ENCODE peak calls at places on chromosomes 5 and 9, in five cellular contexts. One of them, this sample, is unnamed.

GRCh38 chr5:150000990-150001659 is 586 bp downstream of the HMGXB3 start:
- DNase-seq in HepG2: no peak
- DNase-seq in sigmoid colon: peak
- DNase-seq in H1: no peak
- DNase-seq in SK-N-SH: peak
- DNase-seq in this sample: peak

GRCh38 chr9:97412628-97413382 is 909 bp downstream of the TDRD7 start:
- DNase-seq in HepG2: no peak
- DNase-seq in sigmoid colon: no peak
- DNase-seq in SK-N-SH: no peak
- DNase-seq in H1: no peak
- DNase-seq in this sample: no peak

GRCh38 chr9:135890190-135890861 is 17.0 kb downstream of the CAMSAP1 start:
- DNase-seq in sigmoid colon: no peak
- DNase-seq in H1: no peak
- DNase-seq in SK-N-SH: peak
- DNase-seq in HepG2: no peak
- DNase-seq in this sample: no peak

GRCh38 chr9:134318481-134318891 is 7.8 kb upstream of the RXRA start:
- DNase-seq in H1: no peak
- DNase-seq in SK-N-SH: no peak
- DNase-seq in sigmoid colon: peak
- DNase-seq in HepG2: no peak
- DNase-seq in this sample: no peak

GRCh38 chr5:120771181-120771580 is 307.1 kb downstream of the PRR16 start:
- DNase-seq in HepG2: no peak
- DNase-seq in sigmoid colon: no peak
- DNase-seq in H1: no peak
- DNase-seq in SK-N-SH: no peak
- DNase-seq in this sample: no peak

GRCh38 chr9:98774746-98775145 is 21.6 kb downstream of the ANKS6 start:
- DNase-seq in SK-N-SH: peak
- DNase-seq in H1: no peak
- DNase-seq in sigmoid colon: no peak
- DNase-seq in HepG2: no peak
- DNase-seq in this sample: no peak

GRCh38 chr5:3122985-3123762 is 371.7 kb upstream of the IRX2 start:
- DNase-seq in HepG2: no peak
- DNase-seq in sigmoid colon: no peak
- DNase-seq in H1: no peak
- DNase-seq in SK-N-SH: no peak
- DNase-seq in this sample: no peak

GRCh38 chr9:130766031-130766903 is 68.8 kb upstream of the ABL1 start:
- DNase-seq in H1: no peak
- DNase-seq in sigmoid colon: peak
- DNase-seq in HepG2: no peak
- DNase-seq in SK-N-SH: no peak
- DNase-seq in this sample: peak

GRCh38 chr5:62347928-62348327 is 41.9 kb downstream of the KIF2A start:
- DNase-seq in HepG2: no peak
- DNase-seq in H1: no peak
- DNase-seq in SK-N-SH: no peak
- DNase-seq in sigmoid colon: no peak
- DNase-seq in this sample: no peak

GRCh38 chr9:129803679-129804065 is 688 bp downstream of the TOR1B start:
- DNase-seq in H1: no peak
- DNase-seq in sigmoid colon: no peak
- DNase-seq in HepG2: no peak
- DNase-seq in SK-N-SH: no peak
- DNase-seq in this sample: no peak

GRCh38 chr9:120779227-120779626 is 14.0 kb downstream of the FBXW2 start:
- DNase-seq in HepG2: no peak
- DNase-seq in sigmoid colon: no peak
- DNase-seq in SK-N-SH: no peak
- DNase-seq in H1: no peak
- DNase-seq in this sample: no peak

GRCh38 chr5:23389543-23390215 is 117.7 kb upstream of the PRDM9 start:
- DNase-seq in SK-N-SH: no peak
- DNase-seq in HepG2: no peak
- DNase-seq in H1: no peak
- DNase-seq in sigmoid colon: no peak
- DNase-seq in this sample: no peak

GRCh38 chr5:147530801-147531389 is 21.0 kb upstream of the DPYSL3 start:
- DNase-seq in SK-N-SH: no peak
- DNase-seq in H1: no peak
- DNase-seq in sigmoid colon: no peak
- DNase-seq in HepG2: no peak
- DNase-seq in this sample: no peak

GRCh38 chr5:38751103-38751502 is 94.7 kb upstream of the OSMR start:
- DNase-seq in sigmoid colon: no peak
- DNase-seq in SK-N-SH: no peak
- DNase-seq in HepG2: no peak
- DNase-seq in H1: no peak
- DNase-seq in this sample: no peak

GRCh38 chr5:38258319-38259061 is at the start of gene EGFLAM:
- DNase-seq in sigmoid colon: no peak
- DNase-seq in H1: peak
- DNase-seq in SK-N-SH: peak
- DNase-seq in HepG2: no peak
- DNase-seq in this sample: no peak

GRCh38 chr5:151034422-151035379 is 14.3 kb downstream of the GPX3 start:
- DNase-seq in sigmoid colon: no peak
- DNase-seq in HepG2: no peak
- DNase-seq in SK-N-SH: no peak
- DNase-seq in H1: no peak
- DNase-seq in this sample: no peak

GRCh38 chr9:133107961-133108793 is 12.9 kb downstream of the RALGDS start:
- DNase-seq in HepG2: no peak
- DNase-seq in H1: no peak
- DNase-seq in sigmoid colon: peak
- DNase-seq in SK-N-SH: no peak
- DNase-seq in this sample: no peak

GRCh38 chr9:113468716-113469448 is 5.4 kb downstream of the RGS3 start:
- DNase-seq in HepG2: no peak
- DNase-seq in sigmoid colon: peak
- DNase-seq in H1: no peak
- DNase-seq in SK-N-SH: peak
- DNase-seq in this sample: no peak

GRCh38 chr9:136936645-136937170 is 7.8 kb downstream of the FBXW5 start:
- DNase-seq in HepG2: no peak
- DNase-seq in H1: no peak
- DNase-seq in sigmoid colon: no peak
- DNase-seq in SK-N-SH: no peak
- DNase-seq in this sample: no peak

GRCh38 chr5:62457071-62457470 is 44.5 kb downstream of the IPO11 start:
- DNase-seq in sigmoid colon: no peak
- DNase-seq in SK-N-SH: no peak
- DNase-seq in H1: no peak
- DNase-seq in HepG2: no peak
- DNase-seq in this sample: no peak

GRCh38 chr9:18480649-18481048 is 6.7 kb downstream of the ADAMTSL1 start:
- DNase-seq in HepG2: no peak
- DNase-seq in H1: no peak
- DNase-seq in SK-N-SH: no peak
- DNase-seq in sigmoid colon: no peak
- DNase-seq in this sample: no peak

GRCh38 chr5:159965031-159965837 is 43.7 kb upstream of the TTC1 start:
- DNase-seq in SK-N-SH: peak
- DNase-seq in H1: no peak
- DNase-seq in HepG2: peak
- DNase-seq in sigmoid colon: no peak
- DNase-seq in this sample: peak

GRCh38 chr5:80963966-80964481 is 3.9 kb downstream of the RASGRF2 start:
- DNase-seq in sigmoid colon: no peak
- DNase-seq in HepG2: no peak
- DNase-seq in SK-N-SH: no peak
- DNase-seq in H1: no peak
- DNase-seq in this sample: no peak

GRCh38 chr9:84819446-84819845 is 149.9 kb downstream of the NTRK2 start:
- DNase-seq in HepG2: no peak
- DNase-seq in SK-N-SH: no peak
- DNase-seq in sigmoid colon: no peak
- DNase-seq in H1: peak
- DNase-seq in this sample: no peak

GRCh38 chr5:161022151-161022550 is 170.1 kb upstream of the ATP10B start:
- DNase-seq in sigmoid colon: no peak
- DNase-seq in HepG2: no peak
- DNase-seq in SK-N-SH: no peak
- DNase-seq in H1: no peak
- DNase-seq in this sample: no peak

GRCh38 chr5:138338411-138339085 is 482 bp downstream of the FAM53C start:
- DNase-seq in HepG2: no peak
- DNase-seq in sigmoid colon: no peak
- DNase-seq in SK-N-SH: peak
- DNase-seq in H1: no peak
- DNase-seq in this sample: no peak

GRCh38 chr5:138339086-138339456 is 1.0 kb downstream of the FAM53C start:
- DNase-seq in SK-N-SH: no peak
- DNase-seq in sigmoid colon: no peak
- DNase-seq in H1: no peak
- DNase-seq in HepG2: no peak
- DNase-seq in this sample: no peak

GRCh38 chr5:138337685-138338410 is at the start of gene FAM53C:
- DNase-seq in H1: peak
- DNase-seq in HepG2: peak
- DNase-seq in SK-N-SH: peak
- DNase-seq in sigmoid colon: peak
- DNase-seq in this sample: peak

GRCh38 chr5:138334867-138335447 is 3.1 kb upstream of the FAM53C start:
- DNase-seq in H1: no peak
- DNase-seq in sigmoid colon: no peak
- DNase-seq in HepG2: no peak
- DNase-seq in SK-N-SH: no peak
- DNase-seq in this sample: no peak

GRCh38 chr5:138336952-138337684 is 948 bp upstream of the FAM53C start:
- DNase-seq in sigmoid colon: peak
- DNase-seq in HepG2: no peak
- DNase-seq in H1: no peak
- DNase-seq in SK-N-SH: peak
- DNase-seq in this sample: peak
- TF ChIP-seq EP300 in sigmoid colon: no peak
- TF ChIP-seq EP300 in HepG2: no peak
- TF ChIP-seq EP300 in H1: no peak
- TF ChIP-seq EP300 in SK-N-SH: no peak
- TF ChIP-seq EP300 in this sample: no peak

GRCh38 chr5:126536874-126537273 is 58.1 kb downstream of the ALDH7A1 start:
- DNase-seq in H1: no peak
- DNase-seq in HepG2: no peak
- DNase-seq in SK-N-SH: no peak
- DNase-seq in sigmoid colon: no peak
- DNase-seq in this sample: no peak
- TF ChIP-seq CTCF in H1: no peak
- TF ChIP-seq CTCF in HepG2: no peak
- TF ChIP-seq CTCF in SK-N-SH: peak
- TF ChIP-seq CTCF in sigmoid colon: no peak
- TF ChIP-seq CTCF in this sample: no peak

DNA sequence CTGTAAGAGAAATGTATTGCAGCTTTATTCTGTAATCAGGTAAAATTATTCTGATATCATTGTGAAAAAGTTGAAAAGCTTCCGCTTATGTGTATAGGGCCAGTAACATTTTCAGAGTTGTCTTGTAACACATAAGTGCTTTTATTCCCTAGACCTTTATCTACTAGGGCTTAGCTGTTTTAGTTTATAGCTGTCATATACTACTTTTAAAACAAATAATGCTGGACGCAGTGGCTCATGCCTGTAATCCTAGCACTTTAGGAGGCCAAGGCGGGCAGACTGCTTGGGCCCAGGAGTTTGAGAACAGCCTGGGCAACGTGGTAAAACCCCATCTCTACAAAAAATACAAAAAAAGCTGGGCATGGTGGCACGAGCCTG is 33.1 kb downstream of the SLC25A51 start:
- DNase-seq in sigmoid colon: no peak
- DNase-seq in HepG2: no peak
- DNase-seq in H1: no peak
- DNase-seq in SK-N-SH: no peak
- DNase-seq in this sample: peak
- TF ChIP-seq POLR2AphosphoS5 in sigmoid colon: no peak
- TF ChIP-seq POLR2AphosphoS5 in HepG2: no peak
- TF ChIP-seq POLR2AphosphoS5 in H1: no peak
- TF ChIP-seq POLR2AphosphoS5 in SK-N-SH: no peak
- TF ChIP-seq POLR2AphosphoS5 in this sample: no peak

GRCh38 chr5:140261403-140262171 is 41.3 kb downstream of the PFDN1 start:
- DNase-seq in H1: no peak
- DNase-seq in HepG2: peak
- DNase-seq in sigmoid colon: peak
- DNase-seq in SK-N-SH: no peak
- DNase-seq in this sample: peak
- TF ChIP-seq EP300 in H1: no peak
- TF ChIP-seq EP300 in HepG2: no peak
- TF ChIP-seq EP300 in sigmoid colon: peak
- TF ChIP-seq EP300 in SK-N-SH: no peak
- TF ChIP-seq EP300 in this sample: no peak

GRCh38 chr5:27034531-27034930 is 3.9 kb downstream of the CDH9 start:
- DNase-seq in H1: no peak
- DNase-seq in HepG2: no peak
- DNase-seq in sigmoid colon: no peak
- DNase-seq in SK-N-SH: no peak
- DNase-seq in this sample: no peak

GRCh38 chr5:27041372-27041771 is 3.0 kb upstream of the CDH9 start:
- DNase-seq in SK-N-SH: no peak
- DNase-seq in H1: no peak
- DNase-seq in HepG2: no peak
- DNase-seq in sigmoid colon: no peak
- DNase-seq in this sample: no peak

DNA sequence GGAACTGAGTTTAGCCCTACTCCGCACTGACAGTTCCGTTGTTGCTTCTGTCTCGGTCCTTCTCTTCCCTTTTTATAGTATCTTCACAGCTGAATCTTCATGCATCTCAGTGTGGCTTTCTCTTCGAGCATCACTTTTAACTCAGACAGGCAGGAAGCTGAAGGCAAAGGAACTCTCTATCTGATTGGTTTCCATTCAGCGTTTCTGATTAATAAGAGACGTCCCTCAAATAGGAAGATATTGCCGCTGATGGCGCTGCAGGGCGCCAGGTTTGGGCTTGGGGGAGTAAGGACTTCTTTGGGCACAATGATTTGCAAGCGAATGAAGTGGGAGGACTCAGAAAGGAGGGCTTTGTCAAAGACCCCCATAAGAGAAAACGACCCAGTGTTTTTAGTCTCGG is at the start of gene CDH9:
- DNase-seq in HepG2: no peak
- DNase-seq in sigmoid colon: no peak
- DNase-seq in SK-N-SH: no peak
- DNase-seq in H1: no peak
- DNase-seq in this sample: no peak
- TF ChIP-seq CTCF in HepG2: no peak
- TF ChIP-seq CTCF in sigmoid colon: no peak
- TF ChIP-seq CTCF in SK-N-SH: no peak
- TF ChIP-seq CTCF in H1: no peak
- TF ChIP-seq CTCF in this sample: no peak

This sample was measured in transverse colon.